ENCODE peak calls at places on chromosomes 2 and 18, in eight cellular contexts. D, V, Q, Z, G, U, T and K are unnamed samples.
A peak's percentile ranks its signal among the peaks of the same experiment; 100 is the strongest.

GRCh38 chr2:27792759-27793158 is 21.2 kb downstream of the MRPL33 start:
- DNase-seq in U (no peak), D (no peak), G (no peak), V (no peak), Q (no peak), T (no peak), Z (no peak), K (no peak)

GRCh38 chr2:129894616-129895015 is 84.8 kb upstream of the RAB6C start:
- DNase-seq in Z (no peak), D (peak; percentile 14), V (no peak), T (no peak), G (no peak), U (no peak), Q (no peak), K (peak; percentile 59)

GRCh38 chr2:119377973-119378305 is 11.2 kb downstream of the DBI start:
- DNase-seq in V (no peak), D (no peak), G (no peak), Q (no peak), Z (no peak), U (no peak), T (no peak), K (no peak)

GRCh38 chr2:177392373-177393246 is at the start of gene AGPS:
- DNase-seq in G (peak; percentile 96), Z (peak; percentile 85), D (peak; percentile 77), Q (peak; percentile 64), T (peak; percentile 64), U (peak; percentile 51), V (peak; percentile 81), K (peak; percentile 38)

GRCh38 chr18:58026395-58026794 is 17.6 kb upstream of the NEDD4L start:
- DNase-seq in U (no peak), T (no peak), G (no peak), D (no peak), Z (no peak), V (no peak), Q (no peak), K (no peak)

GRCh38 chr2:128362186-128362888 is 43.7 kb upstream of the HS6ST1 start:
- DNase-seq in V (no peak), D (no peak), U (no peak), G (no peak), Q (no peak), Z (no peak), T (no peak), K (no peak)

GRCh38 chr2:48347712-48348111 is 182.2 kb upstream of the STON1 start:
- DNase-seq in G (no peak), U (no peak), Z (no peak), Q (no peak), V (no peak), D (no peak), T (no peak), K (no peak)

GRCh38 chr2:231522418-231523180 is 7.6 kb downstream of the NMUR1 start:
- DNase-seq in G (no peak), U (no peak), T (no peak), V (no peak), Q (no peak), D (no peak), Z (no peak), K (no peak)

GRCh38 chr2:240127911-240128607 is 8.0 kb downstream of the COPS9 start:
- DNase-seq in G (peak; percentile 53), Z (no peak), D (no peak), Q (peak; percentile 2), V (no peak), U (no peak), T (no peak), K (no peak)

GRCh38 chr2:157363612-157364101 is 38.0 kb upstream of the ERMN start:
- DNase-seq in Q (no peak), D (no peak), Z (no peak), U (no peak), G (no peak), V (no peak), T (no peak), K (no peak)

GRCh38 chr2:203782262-203782976 is 76.0 kb downstream of the CD28 start:
- DNase-seq in D (peak; percentile 34), Q (peak; percentile 21), Z (peak; percentile 43), T (no peak), V (peak; percentile 55), U (peak; percentile 61), G (no peak), K (no peak)

GRCh38 chr18:33755918-33756590 is 178.0 kb downstream of the ASXL3 start:
- DNase-seq in T (no peak), Z (no peak), G (no peak), D (no peak), U (no peak), V (no peak), Q (no peak), K (no peak)

GRCh38 chr18:31400191-31400590 is 23.6 kb downstream of the DSG4 start:
- DNase-seq in T (no peak), Q (no peak), V (no peak), Z (no peak), G (no peak), U (no peak), D (no peak), K (no peak)

GRCh38 chr2:197705143-197705911 is at the start of gene MARS2:
- DNase-seq in V (peak; percentile 97), Z (peak; percentile 95), D (peak; percentile 95), T (peak; percentile 83), G (peak; percentile 97), Q (peak; percentile 93), U (peak; percentile 77), K (peak; percentile 98)
- TF ChIP-seq POLR2A in V (peak; percentile 75), Z (peak; percentile 66), D (no peak), T (peak; percentile 89), G (no peak), Q (no peak), U (no peak), K (no peak)

GRCh38 chr2:96333708-96334107 is 1.9 kb upstream of the NCAPH start:
- DNase-seq in T (no peak), D (no peak), G (no peak), U (no peak), Q (no peak), V (no peak), Z (no peak), K (no peak)

GRCh38 chr2:96341641-96342040 is 6.1 kb downstream of the NCAPH start:
- DNase-seq in G (no peak), Q (no peak), Z (no peak), T (no peak), D (no peak), V (no peak), U (no peak), K (no peak)

GRCh38 chr2:96336873-96337272 is 1.3 kb downstream of the NCAPH start:
- DNase-seq in D (no peak), V (no peak), T (no peak), U (no peak), Z (no peak), Q (no peak), G (no peak), K (no peak)

GRCh38 chr2:96340493-96341414 is 5.2 kb downstream of the NCAPH start:
- DNase-seq in D (no peak), U (no peak), V (no peak), T (no peak), Z (no peak), G (no peak), Q (no peak), K (no peak)

DNA sequence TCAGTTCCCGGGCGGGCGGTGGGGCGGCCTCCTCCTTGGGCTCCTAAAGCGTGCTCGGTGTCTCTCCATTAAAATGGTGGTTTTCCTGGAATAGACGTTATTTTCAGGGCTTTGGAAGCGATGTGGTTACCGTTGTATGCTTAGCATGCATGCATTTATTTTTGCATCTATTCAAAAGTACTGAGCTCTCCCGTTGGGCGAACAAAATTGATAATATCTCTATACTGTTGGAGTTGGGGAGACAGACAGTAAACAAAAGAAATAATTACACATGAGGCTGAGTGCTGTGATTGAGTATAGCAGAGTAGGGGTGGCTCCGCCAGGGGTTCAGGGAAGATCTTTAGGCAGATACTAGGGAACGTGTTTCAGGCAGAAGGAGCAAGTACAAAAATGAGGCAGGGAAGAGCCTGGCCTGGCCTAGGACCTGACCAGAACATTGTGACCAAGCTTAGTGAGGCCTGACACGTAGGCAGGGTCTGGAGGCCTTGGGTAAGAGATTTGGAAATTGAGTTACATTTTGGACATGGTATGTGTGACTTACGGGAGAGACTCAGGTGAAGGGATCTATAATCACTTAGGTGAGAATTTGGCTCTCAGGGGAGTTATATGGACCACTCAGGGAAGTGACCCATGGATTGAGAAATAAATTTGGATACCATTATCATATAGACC is 674 bp downstream of the NCAPH start:
- DNase-seq in G (no peak), T (no peak), V (no peak), Z (no peak), D (no peak), Q (no peak), U (no peak), K (no peak)
- TF ChIP-seq POLR2A in G (no peak), T (no peak), V (peak; percentile 25), Z (no peak), D (no peak), Q (no peak), U (peak; percentile 67), K (no peak)

DNA sequence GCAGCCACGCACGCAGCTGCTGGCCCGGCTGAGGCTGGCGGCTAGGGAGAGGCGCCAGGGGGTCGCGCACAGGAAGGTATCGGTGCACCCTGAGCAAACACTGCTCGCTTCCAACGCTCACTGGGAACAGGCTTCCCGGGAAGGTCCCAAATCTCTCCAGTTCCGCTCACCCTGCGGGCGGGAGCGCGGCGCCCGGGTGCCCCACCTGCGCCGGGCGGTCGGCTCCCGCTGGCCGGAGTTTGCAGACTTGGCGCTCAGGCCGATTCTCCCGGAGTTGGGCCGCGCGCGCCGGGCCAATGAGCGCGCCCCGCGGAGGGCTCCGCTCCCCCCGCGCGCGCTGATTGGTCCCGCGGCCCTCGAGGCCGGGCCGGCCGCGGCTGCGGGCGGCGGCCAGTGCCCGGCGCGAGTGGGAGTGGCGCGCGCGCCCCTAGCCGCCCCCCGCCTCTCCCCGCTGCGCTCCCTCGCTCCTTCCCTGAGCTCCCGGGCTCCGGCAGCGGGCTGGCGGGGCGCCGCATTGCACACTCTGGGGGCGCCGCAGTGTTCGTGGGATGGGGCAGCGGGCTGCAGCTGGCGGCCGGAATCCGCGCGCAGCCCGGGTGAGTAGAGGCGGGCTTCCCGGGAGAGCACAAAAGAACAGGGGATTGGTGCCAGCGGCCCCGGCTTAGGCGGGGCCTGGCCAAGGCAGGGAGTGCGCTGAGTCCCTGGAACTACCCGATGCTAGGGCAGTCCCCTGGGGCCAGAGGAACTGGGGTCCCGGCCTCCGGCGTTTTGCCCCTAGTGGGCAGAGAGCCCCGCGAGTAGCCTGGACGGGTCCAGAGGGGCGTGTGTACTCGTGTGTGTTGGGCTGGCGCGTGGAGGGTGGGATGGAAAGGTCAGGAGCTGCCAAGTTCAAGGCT is at the start of gene LYPD6:
- DNase-seq in U (peak; percentile 38), D (peak; percentile 84), Q (peak; percentile 55), G (no peak), V (peak; percentile 80), Z (peak; percentile 57), T (peak; percentile 65), K (peak; percentile 87)
- TF ChIP-seq POLR2A in U (peak; percentile 3), D (no peak), Q (no peak), G (no peak), V (peak; percentile 76), Z (no peak), T (no peak), K (no peak)

DNA sequence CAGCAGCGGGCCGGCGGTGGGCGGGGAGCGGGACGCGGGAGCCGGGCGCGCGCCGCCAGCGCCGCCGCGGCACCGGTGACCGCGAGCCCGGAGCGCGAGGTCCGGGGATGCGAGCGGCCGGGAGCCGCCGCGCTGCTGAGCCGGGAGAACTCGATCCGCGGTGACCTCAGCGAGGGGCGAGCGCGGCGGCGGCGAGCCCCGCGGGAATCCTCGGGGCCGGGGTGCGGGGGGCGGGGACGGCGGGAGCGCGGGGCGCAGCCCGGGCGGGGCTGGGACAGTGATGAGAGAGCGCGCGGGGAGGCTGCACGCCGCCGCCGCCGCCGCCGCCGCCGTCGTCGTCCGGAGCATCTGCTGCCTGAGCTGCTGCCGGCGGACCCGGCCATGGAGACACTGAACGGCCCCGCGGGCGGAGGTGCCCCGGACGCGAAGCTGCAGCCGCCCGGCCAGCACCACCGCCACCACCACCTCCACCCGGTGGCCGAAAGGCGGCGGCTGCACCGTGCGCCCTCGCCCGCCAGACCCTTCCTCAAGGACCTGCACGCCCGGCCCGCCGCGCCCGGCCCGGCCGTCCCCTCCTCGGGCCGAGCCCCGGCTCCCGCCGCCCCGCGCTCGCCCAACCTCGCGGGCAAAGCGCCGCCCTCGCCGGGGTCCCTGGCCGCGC is at the start of gene MTCL1:
- DNase-seq in G (peak; percentile 87), D (peak; percentile 34), T (peak; percentile 65), V (peak; percentile 41), U (no peak), Z (peak; percentile 31), Q (peak; percentile 32), K (no peak)
- TF ChIP-seq POLR2A in G (no peak), D (no peak), T (no peak), V (no peak), U (no peak), Z (no peak), Q (no peak), K (no peak)